ENCODE peak calls at places on chromosomes 16 and 17, in seven cellular contexts. H is colonic mucosa, E is tibial nerve, T is cardiac fibroblast, Y is bronchial epithelial cell, Q is heart left ventricle, B is pancreas. Z is an unnamed sample.

GRCh38 chr16:77273-77806 is 685 bp upstream of the MPG start:
- DNase-seq in H (peak; percentile 56), E (no peak), T (peak; percentile 85), Y (peak; percentile 30), Q (peak; percentile 80), B (peak; percentile 32), Z (peak; percentile 61)

GRCh38 chr17:44610871-44611270 is 45.4 kb upstream of the MEIOC start:
- DNase-seq in H (no peak), E (no peak), T (peak; percentile 37), Y (no peak), Q (no peak), B (no peak), Z (no peak)

GRCh38 chr16:79071424-79071823 is 529.1 kb downstream of the MAF start:
- DNase-seq in H (no peak), E (no peak), T (no peak), Y (peak; percentile 80), Q (no peak), B (no peak), Z (no peak)

GRCh38 chr17:11980813-11981212 is 16.5 kb downstream of the ZNF18 start:
- DNase-seq in H (no peak), E (no peak), T (peak; percentile 37), Y (peak; percentile 29), Q (no peak), B (no peak), Z (no peak)

GRCh38 chr16:1613240-1613639 is 1.1 kb downstream of the CRAMP1 start:
- DNase-seq in H (peak; percentile 25), E (no peak), T (peak; percentile 7), Y (no peak), Q (no peak), B (no peak), Z (no peak)

GRCh38 chr16:8996891-8997290 is 33.2 kb upstream of the USP7 start:
- DNase-seq in H (no peak), E (no peak), T (no peak), Y (no peak), Q (no peak), B (no peak), Z (no peak)

GRCh38 chr17:65532491-65532890 is 29.0 kb downstream of the AXIN2 start:
- DNase-seq in H (no peak), E (no peak), T (no peak), Y (no peak), Q (no peak), B (no peak), Z (no peak)

GRCh38 chr17:17349724-17350106 is 46.5 kb downstream of the NT5M start:
- DNase-seq in H (no peak), E (no peak), T (no peak), Y (no peak), Q (peak; percentile 57), B (no peak), Z (no peak)

GRCh38 chr17:35051183-35051578 is 12.3 kb downstream of the RFFL start:
- DNase-seq in H (no peak), E (no peak), T (peak; percentile 20), Y (peak; percentile 12), Q (no peak), B (no peak), Z (no peak)

GRCh38 chr16:11191665-11192064 is 64.3 kb downstream of the SOCS1 start:
- DNase-seq in H (no peak), E (no peak), T (peak; percentile 32), Y (no peak), Q (no peak), B (no peak), Z (no peak)

GRCh38 chr17:45750779-45751440 is 33.2 kb upstream of the CRHR1 start:
- DNase-seq in H (no peak), E (no peak), T (no peak), Y (no peak), Q (no peak), B (no peak), Z (no peak)

GRCh38 chr17:68302066-68302564 is 10.8 kb downstream of the ARSG start:
- DNase-seq in H (no peak), E (peak; percentile 45), T (peak; percentile 77), Y (no peak), Q (no peak), B (no peak), Z (peak; percentile 40)

GRCh38 chr16:56635441-56635967 is 3.0 kb upstream of the MT1A start:
- DNase-seq in H (no peak), E (no peak), T (no peak), Y (no peak), Q (no peak), B (no peak), Z (no peak)

GRCh38 chr17:39165178-39165843 is 650 bp downstream of the ARL5C start:
- DNase-seq in H (no peak), E (no peak), T (no peak), Y (no peak), Q (peak; percentile 65), B (no peak), Z (peak; percentile 22)

GRCh38 chr16:1713331-1713730 is 7.3 kb downstream of the MAPK8IP3 start:
- DNase-seq in H (no peak), E (no peak), T (no peak), Y (no peak), Q (no peak), B (no peak), Z (no peak)

GRCh38 chr16:56993204-56993603 is 3.8 kb downstream of the NLRC5 start:
- DNase-seq in H (no peak), E (no peak), T (peak; percentile 33), Y (no peak), Q (no peak), B (no peak), Z (no peak)

GRCh38 chr16:84004442-84004841 is 36.4 kb downstream of the NECAB2 start:
- DNase-seq in H (no peak), E (no peak), T (no peak), Y (no peak), Q (no peak), B (no peak), Z (no peak)
- TF ChIP-seq CTCF in H (no peak), E (no peak), T (no peak), Y (no peak), Q (no peak), B (no peak), Z (no peak)

GRCh38 chr17:42679001-42679491 is 2.3 kb upstream of the PLEKHH3 start:
- DNase-seq in H (peak; percentile 75), E (no peak), T (peak; percentile 54), Y (peak; percentile 73), Q (peak; percentile 66), B (peak; percentile 74), Z (no peak)
- TF ChIP-seq CTCF in H (no peak), E (no peak), T (no peak), Y (no peak), Q (no peak), B (no peak), Z (no peak)

DNA sequence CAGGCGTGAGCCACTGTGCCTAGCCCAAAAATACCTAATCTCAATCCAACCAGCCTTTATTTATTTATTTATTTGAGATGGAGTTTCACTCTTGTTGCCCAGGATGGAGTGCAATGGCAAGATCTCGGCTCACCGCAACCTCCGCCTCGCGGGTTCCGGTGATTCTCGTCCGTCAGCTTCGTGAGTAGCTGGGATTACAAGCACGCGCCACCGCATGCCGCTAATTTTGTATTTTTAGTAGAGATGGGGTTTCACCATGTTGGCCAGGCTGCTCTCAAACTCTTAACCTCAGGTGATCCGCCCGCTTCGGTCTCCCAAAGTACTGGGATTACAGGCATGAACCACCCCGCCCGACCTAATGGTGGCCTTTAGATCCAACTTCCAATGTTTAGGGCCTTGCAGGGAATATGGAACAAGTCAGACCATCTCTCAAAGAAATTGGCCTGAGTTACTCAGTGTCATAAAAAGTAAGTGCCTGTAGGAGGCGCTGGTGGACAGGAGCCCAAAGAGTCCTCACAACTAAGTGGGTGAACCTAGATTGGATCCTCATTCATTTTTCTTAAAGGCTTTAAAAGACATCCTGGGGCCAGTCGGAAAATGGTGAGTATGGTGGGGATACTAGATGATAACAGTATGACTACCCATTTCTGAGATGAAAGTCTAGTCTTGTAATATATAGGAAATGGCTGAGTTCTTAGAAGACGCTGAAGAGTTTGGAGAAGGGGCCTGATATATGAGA is 4.6 kb downstream of the ZSCAN10 start:
- DNase-seq in H (peak; percentile 67), E (no peak), T (peak; percentile 69), Y (peak; percentile 38), Q (no peak), B (no peak), Z (peak; percentile 62)
- TF ChIP-seq CTCF in H (peak; percentile 36), E (no peak), T (peak; percentile 75), Y (peak; percentile 66), Q (peak; percentile 54), B (peak; percentile 27), Z (peak; percentile 70)

GRCh38 chr17:62701706-62702085 is 74.2 kb downstream of the MRC2 start:
- DNase-seq in H (no peak), E (no peak), T (no peak), Y (no peak), Q (peak; percentile 18), B (no peak), Z (no peak)

GRCh38 chr17:62704381-62704971 is 77.0 kb downstream of the MRC2 start:
- DNase-seq in H (peak; percentile 68), E (no peak), T (peak; percentile 67), Y (peak; percentile 82), Q (no peak), B (peak; percentile 18), Z (peak; percentile 48)

GRCh38 chr17:62703776-62704380 is 76.4 kb downstream of the MRC2 start:
- DNase-seq in H (peak; percentile 67), E (peak; percentile 45), T (peak; percentile 56), Y (peak; percentile 22), Q (peak; percentile 91), B (peak; percentile 50), Z (peak; percentile 92)

GRCh38 chr17:62703269-62703775 is 75.9 kb downstream of the MRC2 start:
- DNase-seq in H (no peak), E (no peak), T (peak; percentile 35), Y (peak; percentile 77), Q (peak; percentile 68), B (no peak), Z (no peak)

DNA sequence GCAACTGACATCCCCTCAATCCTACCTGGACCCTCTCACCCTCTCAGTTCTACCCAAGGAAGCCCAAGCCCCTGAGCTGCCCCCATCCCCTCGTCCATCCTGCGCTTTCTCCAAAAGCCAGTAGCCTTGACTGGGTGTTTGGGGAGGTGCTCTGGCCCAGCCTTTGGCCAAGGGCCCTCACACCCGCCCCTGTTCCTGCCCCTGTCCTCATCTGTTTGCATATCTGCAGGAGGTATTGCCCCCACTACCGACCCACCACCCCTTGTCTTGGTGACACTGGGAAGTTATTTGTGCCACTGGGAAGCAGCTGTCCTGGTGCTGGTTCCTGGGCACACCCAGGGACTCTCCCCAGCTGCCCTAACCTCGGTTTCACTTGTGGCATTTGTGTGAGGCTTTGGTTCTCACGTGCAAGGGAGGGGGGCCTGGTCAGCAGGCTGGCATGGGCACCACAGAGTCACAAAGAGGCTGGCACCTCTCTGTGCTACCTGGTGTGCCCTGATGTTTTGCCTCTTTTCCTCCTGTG is 75.3 kb downstream of the MRC2 start:
- DNase-seq in H (no peak), E (no peak), T (no peak), Y (no peak), Q (peak; percentile 38), B (no peak), Z (no peak)
- TF ChIP-seq CTCF in H (no peak), E (no peak), T (no peak), Y (no peak), Q (no peak), B (no peak), Z (no peak)

GRCh38 chr17:9802294-9802693 is 10.9 kb upstream of the DHRS7C start:
- DNase-seq in H (no peak), E (no peak), T (no peak), Y (no peak), Q (no peak), B (no peak), Z (no peak)
- TF ChIP-seq CTCF in H (no peak), E (no peak), T (no peak), Y (no peak), Q (no peak), B (no peak), Z (no peak)

GRCh38 chr17:76384987-76385891 is 830 bp downstream of the SPHK1 start:
- DNase-seq in H (peak; percentile 52), E (no peak), T (peak; percentile 91), Y (peak; percentile 59), Q (peak; percentile 74), B (peak; percentile 40), Z (peak; percentile 36)
- TF ChIP-seq CTCF in H (no peak), E (no peak), T (no peak), Y (no peak), Q (no peak), B (no peak), Z (no peak)

Z was measured in endothelial cell.